ENCODE peak calls at places on chromosomes 1 and 21, in four cellular contexts. A, Y, Q and L are unnamed samples.

GRCh38 chr1:201461193-201461657 is 7.8 kb downstream of the PHLDA3 start:
- DNase-seq in A (no peak), Y (peak), Q (peak), L (no peak)

GRCh38 chr1:94329986-94330385 is 88.2 kb upstream of the ABCD3 start:
- DNase-seq in Q (peak), Y (peak), A (no peak), L (no peak)

GRCh38 chr1:86416343-86416742 is 7.6 kb upstream of the CLCA2 start:
- DNase-seq in A (no peak), Y (no peak), Q (no peak), L (no peak)

GRCh38 chr1:177287996-177288395 is 117.2 kb downstream of the BRINP2 start:
- DNase-seq in A (no peak), Y (no peak), Q (no peak), L (no peak)

GRCh38 chr1:36081926-36082485 is 1.9 kb upstream of the TEKT2 start:
- DNase-seq in A (no peak), Y (no peak), Q (no peak), L (no peak)

GRCh38 chr1:178693368-178693767 is 31.7 kb upstream of the RALGPS2 start:
- DNase-seq in A (no peak), Q (peak), Y (peak), L (peak)

GRCh38 chr1:183198463-183198862 is 12.4 kb downstream of the LAMC2 start:
- DNase-seq in Y (peak), Q (no peak), A (no peak), L (no peak)

GRCh38 chr1:193539731-193540459 is 353.5 kb upstream of the B3GALT2 start:
- DNase-seq in A (no peak), Q (no peak), Y (no peak), L (no peak)

GRCh38 chr1:230798491-230798890 is 51.3 kb downstream of the CAPN9 start:
- DNase-seq in Q (no peak), A (no peak), Y (no peak), L (no peak)

GRCh38 chr1:46043491-46044017 is 88.9 kb downstream of the PIK3R3 start:
- DNase-seq in A (no peak), Y (no peak), Q (no peak), L (peak)

GRCh38 chr1:17024721-17025120 is 13.0 kb upstream of the ATP13A2 start:
- DNase-seq in Y (no peak), Q (no peak), A (no peak), L (no peak)

GRCh38 chr1:167051907-167052306 is 38.3 kb downstream of the GPA33 start:
- DNase-seq in A (no peak), Q (no peak), Y (no peak), L (no peak)

GRCh38 chr1:39655578-39656268 is 16.2 kb downstream of the NT5C1A start:
- DNase-seq in Q (no peak), Y (no peak), A (no peak), L (no peak)

GRCh38 chr1:25818569-25818968 is 1.2 kb upstream of the MTFR1L start:
- DNase-seq in Y (no peak), Q (peak), A (no peak), L (no peak)

GRCh38 chr21:42558846-42559245 is 45.2 kb downstream of the SLC37A1 start:
- DNase-seq in A (no peak), Q (no peak), Y (no peak), L (peak)

GRCh38 chr1:211305044-211305443 is 21.6 kb upstream of the TRAF5 start:
- DNase-seq in A (no peak), Q (no peak), Y (no peak), L (no peak)

GRCh38 chr1:231828182-231828920 is 201.8 kb downstream of the DISC1 start:
- DNase-seq in Q (peak), Y (peak), A (no peak), L (no peak)

GRCh38 chr1:62765981-62766380 is 18.0 kb upstream of the ATG4C start:
- DNase-seq in A (no peak), Y (no peak), Q (no peak), L (no peak)

GRCh38 chr1:234782821-234783220 is 172.8 kb upstream of the IRF2BP2 start:
- DNase-seq in A (no peak), Y (no peak), Q (no peak), L (no peak)
- TF ChIP-seq HMGXB4 in A (no peak), Y (no peak), Q (no peak), L (no peak)

DNA sequence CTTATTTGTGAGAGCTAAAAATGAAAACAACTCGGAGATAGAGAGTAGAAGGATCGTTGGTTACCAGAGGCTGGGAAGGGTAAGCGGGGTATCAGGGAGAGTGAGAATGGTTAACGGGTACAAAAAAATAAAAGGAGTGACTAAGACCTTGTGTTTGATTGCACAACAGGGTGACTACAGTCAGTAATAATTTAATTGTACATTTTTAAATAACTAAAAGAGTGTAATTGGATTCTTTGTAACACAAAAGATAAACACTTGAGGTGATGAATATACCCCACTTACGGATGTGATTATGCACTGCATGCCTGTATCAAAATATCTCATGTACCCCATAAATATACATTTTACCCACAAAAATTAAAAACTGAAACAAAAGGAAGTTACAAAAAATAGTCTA is 29.4 kb downstream of the FOXJ3 start:
- DNase-seq in A (no peak), Q (no peak), Y (no peak), L (no peak)
- TF ChIP-seq NR3C1 in A (no peak), Q (no peak), Y (no peak), L (no peak)

GRCh38 chr1:156417700-156418015 is 48.6 kb downstream of the RHBG start:
- DNase-seq in A (no peak), Y (no peak), Q (no peak), L (no peak)

GRCh38 chr1:156413310-156414246 is 44.6 kb downstream of the RHBG start:
- DNase-seq in Q (no peak), Y (no peak), A (no peak), L (no peak)

GRCh38 chr1:156416993-156417699 is 48.1 kb downstream of the RHBG start:
- DNase-seq in Q (no peak), Y (no peak), A (no peak), L (no peak)

GRCh38 chr1:156412653-156413309 is 43.8 kb downstream of the RHBG start:
- DNase-seq in Y (no peak), A (no peak), Q (no peak), L (no peak)

DNA sequence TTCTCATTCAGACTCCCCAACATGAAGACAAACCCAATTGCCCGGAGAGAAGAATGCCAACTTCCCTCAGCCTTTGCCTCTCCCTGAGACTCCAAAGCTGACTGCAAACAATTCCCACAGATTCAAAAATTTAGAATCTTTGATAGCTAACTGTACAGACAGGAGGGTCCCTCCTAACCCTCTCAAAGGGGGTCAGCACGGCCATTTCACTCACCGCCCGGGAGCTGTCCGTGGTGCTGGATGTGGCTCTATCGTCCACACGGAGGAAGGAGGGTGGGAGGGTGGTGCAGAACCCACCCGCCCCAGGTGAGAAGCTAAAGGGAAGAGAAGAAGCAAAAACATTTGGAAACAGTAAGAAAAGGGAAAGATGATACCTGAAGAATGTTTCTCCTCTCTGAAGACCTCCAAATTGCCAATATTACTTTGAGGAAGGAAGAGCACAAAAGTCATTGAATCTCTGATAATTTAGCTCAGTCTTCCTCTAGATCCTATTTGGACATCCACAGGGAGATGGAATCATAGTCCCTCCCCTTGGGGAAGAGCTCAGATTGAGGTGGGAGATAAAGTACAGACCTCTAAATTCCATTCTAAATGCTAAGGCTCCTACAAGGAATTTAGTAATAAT is 45.5 kb downstream of the RHBG start:
- DNase-seq in A (peak), Q (no peak), Y (no peak), L (peak)
- TF ChIP-seq HMGXB4 in A (no peak), Q (no peak), Y (no peak), L (no peak)

GRCh38 chr1:42680045-42680444 is 2.2 kb upstream of the YBX1 start:
- DNase-seq in A (no peak), Q (no peak), Y (no peak), L (no peak)

GRCh38 chr1:42679364-42679983 is 2.7 kb upstream of the YBX1 start:
- DNase-seq in A (no peak), Y (no peak), Q (no peak), L (no peak)

GRCh38 chr1:42682739-42683529 is 716 bp downstream of the YBX1 start:
- DNase-seq in Y (peak), A (peak), Q (peak), L (peak)

GRCh38 chr1:42681771-42682483 is at the start of gene YBX1:
- DNase-seq in A (peak), Y (peak), Q (peak), L (peak)

GRCh38 chr1:42680921-42681683 is 1.1 kb upstream of the YBX1 start:
- DNase-seq in A (no peak), Y (peak), Q (no peak), L (no peak)
- TF ChIP-seq NR3C1 in A (no peak), Y (no peak), Q (no peak), L (no peak)

DNA sequence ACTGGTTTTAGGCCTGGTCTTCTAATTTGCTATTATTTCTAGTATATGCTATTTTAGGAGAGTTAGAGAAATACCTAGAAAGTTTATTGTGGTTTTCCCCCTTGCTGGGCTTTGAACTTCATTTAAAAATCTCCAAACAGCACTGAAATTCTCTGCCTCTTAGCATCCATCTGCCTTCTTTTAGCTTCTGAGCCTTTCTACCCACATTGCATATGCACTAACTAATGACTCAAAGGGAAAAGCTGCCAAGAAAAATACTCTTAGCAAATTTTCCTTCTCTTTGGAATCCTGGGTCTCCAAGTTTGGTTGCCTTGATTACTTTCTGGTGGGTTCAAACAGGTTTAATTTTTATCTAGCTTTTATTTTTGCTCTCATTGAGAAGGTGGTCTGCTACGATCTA is 408.4 kb upstream of the PTBP2 start:
- DNase-seq in Q (no peak), Y (no peak), A (no peak), L (no peak)
- TF ChIP-seq HMGXB4 in Q (no peak), Y (no peak), A (no peak), L (no peak)

GRCh38 chr1:154351363-154352068 is 26.2 kb downstream of the ATP8B2 start:
- DNase-seq in Y (peak), Q (peak), A (no peak), L (no peak)

GRCh38 chr1:154352581-154353459 is 27.5 kb downstream of the ATP8B2 start:
- DNase-seq in Q (no peak), A (peak), Y (no peak), L (peak)

GRCh38 chr1:154353966-154354365 is 28.6 kb downstream of the ATP8B2 start:
- DNase-seq in Y (no peak), Q (no peak), A (no peak), L (no peak)

GRCh38 chr1:154352245-154352580 is 26.9 kb downstream of the ATP8B2 start:
- DNase-seq in A (no peak), Y (no peak), Q (no peak), L (no peak)

DNA sequence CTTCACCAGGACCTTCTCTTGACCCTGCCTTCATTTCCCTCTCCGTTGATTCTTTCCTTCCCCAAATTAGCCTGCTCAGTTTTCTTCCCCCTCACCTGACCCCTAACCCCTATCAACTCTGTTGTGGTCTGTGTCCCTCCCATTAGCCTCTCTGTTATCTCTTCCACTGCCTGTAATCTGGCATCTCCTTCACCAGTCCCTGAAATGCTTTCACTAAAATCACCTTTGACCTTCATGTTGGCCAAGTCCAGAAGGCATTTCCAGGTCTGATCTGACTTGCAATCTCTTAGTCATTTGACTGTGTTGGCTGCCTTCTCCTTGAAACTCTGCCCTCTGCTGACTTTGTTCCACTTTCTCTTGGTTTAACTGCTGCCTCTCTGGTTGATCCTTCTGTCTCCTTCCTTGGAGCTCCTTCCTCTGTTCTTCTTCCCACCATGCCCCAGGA is 28.2 kb downstream of the ATP8B2 start:
- DNase-seq in A (peak), Y (peak), Q (peak), L (no peak)
- TF ChIP-seq NR3C1 in A (no peak), Y (no peak), Q (no peak), L (no peak)

GRCh38 chr1:152190589-152190988 is 31.6 kb upstream of the RPTN start:
- DNase-seq in Q (no peak), Y (peak), A (no peak), L (no peak)
- TF ChIP-seq HMGXB4 in Q (no peak), Y (no peak), A (no peak), L (no peak)

GRCh38 chr1:64748222-64748621 is 3.3 kb downstream of the RAVER2 start:
- DNase-seq in Y (no peak), Q (no peak), A (no peak), L (no peak)

GRCh38 chr1:64743954-64744491 is 852 bp upstream of the RAVER2 start:
- DNase-seq in A (no peak), Q (no peak), Y (no peak), L (no peak)

GRCh38 chr1:64745986-64746940 is 1.4 kb downstream of the RAVER2 start:
- DNase-seq in Y (no peak), Q (no peak), A (no peak), L (no peak)

GRCh38 chr1:64744492-64745180 is at the start of gene RAVER2:
- DNase-seq in Q (peak), Y (peak), A (peak), L (peak)

DNA sequence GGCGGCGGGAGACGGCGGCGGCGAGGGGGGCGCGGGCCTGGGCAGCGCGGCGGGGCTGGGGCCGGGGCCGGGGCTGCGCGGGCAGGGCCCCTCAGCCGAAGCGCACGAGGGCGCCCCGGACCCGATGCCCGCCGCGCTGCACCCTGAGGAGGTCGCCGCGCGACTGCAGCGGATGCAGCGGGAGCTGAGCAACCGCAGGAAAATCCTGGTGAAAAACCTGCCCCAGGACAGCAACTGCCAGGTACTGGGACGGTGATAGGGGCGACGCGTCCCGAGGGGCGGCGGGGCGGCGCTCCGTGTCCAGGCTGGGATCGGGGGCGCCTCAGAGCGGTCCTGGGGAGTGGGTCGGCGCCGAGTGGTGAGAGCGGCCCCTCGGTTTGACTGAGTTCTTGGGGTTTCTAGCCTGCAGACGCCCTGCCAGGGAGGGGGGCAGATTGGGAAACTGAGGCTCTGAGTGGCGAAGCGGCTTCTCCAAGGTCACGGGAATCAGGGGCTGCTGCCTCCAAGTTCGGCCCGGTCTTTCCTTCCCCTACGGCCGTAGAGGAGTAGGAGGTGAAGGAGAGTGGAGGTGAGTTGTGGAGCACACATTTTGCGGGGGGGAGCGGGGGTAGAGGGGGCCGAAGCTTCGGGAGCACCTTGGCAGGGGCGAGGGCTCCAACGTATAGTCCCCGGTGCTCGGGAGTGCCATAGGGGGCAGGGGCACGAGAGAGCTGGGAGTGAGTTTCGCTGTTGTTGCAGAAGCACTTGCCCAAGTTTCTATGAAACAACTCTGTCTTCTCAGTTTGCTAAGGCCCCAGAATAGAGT is 508 bp downstream of the RAVER2 start:
- DNase-seq in Y (peak), Q (peak), A (peak), L (peak)
- TF ChIP-seq NR3C1 in Y (no peak), Q (no peak), A (no peak), L (no peak)

DNA sequence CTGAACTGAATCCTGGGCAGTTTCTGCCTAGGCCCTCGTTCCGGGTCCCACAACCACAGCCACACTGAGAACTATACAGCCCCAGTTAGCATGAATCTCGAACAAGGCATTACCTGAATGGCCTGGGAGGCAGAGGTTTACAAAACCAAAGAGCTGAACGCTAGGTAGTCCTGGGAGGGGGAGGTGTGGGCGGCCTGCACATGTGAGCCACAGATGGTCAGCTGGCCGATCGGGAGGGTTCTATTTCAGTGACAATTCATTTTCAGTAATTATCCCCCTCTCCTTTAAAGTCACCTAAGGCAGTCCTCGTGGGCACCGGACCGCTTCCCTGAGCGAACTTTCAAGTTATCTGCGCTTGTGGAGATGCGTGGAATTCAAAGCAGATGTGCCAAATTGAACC is 111.9 kb downstream of the GLIS1 start:
- DNase-seq in A (no peak), Y (no peak), Q (no peak), L (no peak)
- TF ChIP-seq HMGXB4 in A (no peak), Y (no peak), Q (no peak), L (no peak)